ENCODE peak calls at places on chromosomes 13 and 19, in six cellular contexts. One of them, this sample, is unnamed.

GRCh38 chr13:43245374-43245964 is 222.1 kb downstream of the DNAJC15 start:
- DNase-seq in cardiac muscle cell: no peak
- DNase-seq in stimulated activated CD8-positive, alpha-beta memory T cell treated with anti-CD3 and anti-CD28 coated beads, Interleukin-12 subunit alpha, Interleukin-12 subunit beta, amount 100 ng/mL, for 1 hour: no peak
- DNase-seq in heart left ventricle: no peak
- DNase-seq in NCI-H2081: no peak
- DNase-seq in AG04450: peak
- DNase-seq in this sample: no peak

GRCh38 chr13:35157143-35157755 is 215.2 kb downstream of the NBEA start:
- DNase-seq in cardiac muscle cell: peak
- DNase-seq in stimulated activated CD8-positive, alpha-beta memory T cell treated with anti-CD3 and anti-CD28 coated beads, Interleukin-12 subunit alpha, Interleukin-12 subunit beta, amount 100 ng/mL, for 1 hour: no peak
- DNase-seq in heart left ventricle: peak
- DNase-seq in NCI-H2081: peak
- DNase-seq in AG04450: peak
- DNase-seq in this sample: peak

GRCh38 chr19:48445256-48445605 is 552 bp upstream of the GRWD1 start:
- DNase-seq in cardiac muscle cell: peak
- DNase-seq in stimulated activated CD8-positive, alpha-beta memory T cell treated with anti-CD3 and anti-CD28 coated beads, Interleukin-12 subunit alpha, Interleukin-12 subunit beta, amount 100 ng/mL, for 1 hour: no peak
- DNase-seq in heart left ventricle: peak
- DNase-seq in NCI-H2081: peak
- DNase-seq in AG04450: peak
- DNase-seq in this sample: peak

GRCh38 chr19:19911150-19911549 is 10.4 kb downstream of the ZNF93 start:
- DNase-seq in cardiac muscle cell: no peak
- DNase-seq in stimulated activated CD8-positive, alpha-beta memory T cell treated with anti-CD3 and anti-CD28 coated beads, Interleukin-12 subunit alpha, Interleukin-12 subunit beta, amount 100 ng/mL, for 1 hour: no peak
- DNase-seq in heart left ventricle: no peak
- DNase-seq in NCI-H2081: no peak
- DNase-seq in AG04450: no peak
- DNase-seq in this sample: no peak

GRCh38 chr19:5823579-5824281 is 15.8 kb downstream of the FUT6 start:
- DNase-seq in cardiac muscle cell: no peak
- DNase-seq in stimulated activated CD8-positive, alpha-beta memory T cell treated with anti-CD3 and anti-CD28 coated beads, Interleukin-12 subunit alpha, Interleukin-12 subunit beta, amount 100 ng/mL, for 1 hour: no peak
- DNase-seq in heart left ventricle: no peak
- DNase-seq in NCI-H2081: no peak
- DNase-seq in AG04450: no peak
- DNase-seq in this sample: peak

GRCh38 chr13:27264181-27264580 is 6.4 kb upstream of the RASL11A start:
- DNase-seq in cardiac muscle cell: peak
- DNase-seq in stimulated activated CD8-positive, alpha-beta memory T cell treated with anti-CD3 and anti-CD28 coated beads, Interleukin-12 subunit alpha, Interleukin-12 subunit beta, amount 100 ng/mL, for 1 hour: no peak
- DNase-seq in heart left ventricle: no peak
- DNase-seq in NCI-H2081: peak
- DNase-seq in AG04450: peak
- DNase-seq in this sample: no peak

GRCh38 chr19:29545866-29546582 is 20.2 kb downstream of the VSTM2B start:
- DNase-seq in cardiac muscle cell: no peak
- DNase-seq in stimulated activated CD8-positive, alpha-beta memory T cell treated with anti-CD3 and anti-CD28 coated beads, Interleukin-12 subunit alpha, Interleukin-12 subunit beta, amount 100 ng/mL, for 1 hour: no peak
- DNase-seq in heart left ventricle: no peak
- DNase-seq in NCI-H2081: no peak
- DNase-seq in AG04450: no peak
- DNase-seq in this sample: no peak

GRCh38 chr13:31885994-31886393 is 145.6 kb upstream of the FRY start:
- DNase-seq in cardiac muscle cell: peak
- DNase-seq in stimulated activated CD8-positive, alpha-beta memory T cell treated with anti-CD3 and anti-CD28 coated beads, Interleukin-12 subunit alpha, Interleukin-12 subunit beta, amount 100 ng/mL, for 1 hour: no peak
- DNase-seq in heart left ventricle: peak
- DNase-seq in NCI-H2081: no peak
- DNase-seq in AG04450: no peak
- DNase-seq in this sample: no peak

GRCh38 chr13:31096624-31097302 is 64.9 kb downstream of the HSPH1 start:
- DNase-seq in cardiac muscle cell: no peak
- DNase-seq in stimulated activated CD8-positive, alpha-beta memory T cell treated with anti-CD3 and anti-CD28 coated beads, Interleukin-12 subunit alpha, Interleukin-12 subunit beta, amount 100 ng/mL, for 1 hour: no peak
- DNase-seq in heart left ventricle: no peak
- DNase-seq in NCI-H2081: no peak
- DNase-seq in AG04450: no peak
- DNase-seq in this sample: no peak

GRCh38 chr13:81596224-81596753 is 1255.4 kb upstream of the SPRY2 start:
- DNase-seq in cardiac muscle cell: no peak
- DNase-seq in stimulated activated CD8-positive, alpha-beta memory T cell treated with anti-CD3 and anti-CD28 coated beads, Interleukin-12 subunit alpha, Interleukin-12 subunit beta, amount 100 ng/mL, for 1 hour: no peak
- DNase-seq in heart left ventricle: no peak
- DNase-seq in NCI-H2081: no peak
- DNase-seq in AG04450: no peak
- DNase-seq in this sample: no peak

GRCh38 chr19:56712609-56713008 is 41.1 kb upstream of the ZNF835 start:
- DNase-seq in cardiac muscle cell: no peak
- DNase-seq in stimulated activated CD8-positive, alpha-beta memory T cell treated with anti-CD3 and anti-CD28 coated beads, Interleukin-12 subunit alpha, Interleukin-12 subunit beta, amount 100 ng/mL, for 1 hour: no peak
- DNase-seq in heart left ventricle: no peak
- DNase-seq in NCI-H2081: no peak
- DNase-seq in AG04450: no peak
- DNase-seq in this sample: no peak

GRCh38 chr19:10187315-10187714 is 7.4 kb downstream of the DNMT1 start:
- DNase-seq in cardiac muscle cell: no peak
- DNase-seq in stimulated activated CD8-positive, alpha-beta memory T cell treated with anti-CD3 and anti-CD28 coated beads, Interleukin-12 subunit alpha, Interleukin-12 subunit beta, amount 100 ng/mL, for 1 hour: no peak
- DNase-seq in heart left ventricle: no peak
- DNase-seq in NCI-H2081: no peak
- DNase-seq in AG04450: no peak
- DNase-seq in this sample: no peak

GRCh38 chr19:35037716-35038622 is 3.6 kb upstream of the HPN start:
- DNase-seq in cardiac muscle cell: no peak
- DNase-seq in stimulated activated CD8-positive, alpha-beta memory T cell treated with anti-CD3 and anti-CD28 coated beads, Interleukin-12 subunit alpha, Interleukin-12 subunit beta, amount 100 ng/mL, for 1 hour: no peak
- DNase-seq in heart left ventricle: no peak
- DNase-seq in NCI-H2081: no peak
- DNase-seq in AG04450: no peak
- DNase-seq in this sample: no peak

GRCh38 chr19:50314724-50315700 is 14.2 kb downstream of the KCNC3 start:
- DNase-seq in cardiac muscle cell: peak
- DNase-seq in stimulated activated CD8-positive, alpha-beta memory T cell treated with anti-CD3 and anti-CD28 coated beads, Interleukin-12 subunit alpha, Interleukin-12 subunit beta, amount 100 ng/mL, for 1 hour: no peak
- DNase-seq in heart left ventricle: no peak
- DNase-seq in NCI-H2081: no peak
- DNase-seq in AG04450: no peak
- DNase-seq in this sample: no peak

GRCh38 chr19:33468361-33469170 is 53.0 kb downstream of the PEPD start:
- DNase-seq in cardiac muscle cell: no peak
- DNase-seq in stimulated activated CD8-positive, alpha-beta memory T cell treated with anti-CD3 and anti-CD28 coated beads, Interleukin-12 subunit alpha, Interleukin-12 subunit beta, amount 100 ng/mL, for 1 hour: no peak
- DNase-seq in heart left ventricle: no peak
- DNase-seq in NCI-H2081: no peak
- DNase-seq in AG04450: no peak
- DNase-seq in this sample: no peak

GRCh38 chr19:46578450-46578849 is 22.7 kb upstream of the CALM3 start:
- DNase-seq in cardiac muscle cell: no peak
- DNase-seq in stimulated activated CD8-positive, alpha-beta memory T cell treated with anti-CD3 and anti-CD28 coated beads, Interleukin-12 subunit alpha, Interleukin-12 subunit beta, amount 100 ng/mL, for 1 hour: no peak
- DNase-seq in heart left ventricle: no peak
- DNase-seq in NCI-H2081: no peak
- DNase-seq in AG04450: no peak
- DNase-seq in this sample: no peak

GRCh38 chr13:76438050-76438449 is 448.2 kb downstream of the KCTD12 start:
- DNase-seq in cardiac muscle cell: no peak
- DNase-seq in stimulated activated CD8-positive, alpha-beta memory T cell treated with anti-CD3 and anti-CD28 coated beads, Interleukin-12 subunit alpha, Interleukin-12 subunit beta, amount 100 ng/mL, for 1 hour: no peak
- DNase-seq in heart left ventricle: no peak
- DNase-seq in NCI-H2081: no peak
- DNase-seq in AG04450: peak
- DNase-seq in this sample: no peak

GRCh38 chr19:6030214-6030507 is 52.2 kb upstream of the RANBP3 start:
- DNase-seq in cardiac muscle cell: no peak
- DNase-seq in stimulated activated CD8-positive, alpha-beta memory T cell treated with anti-CD3 and anti-CD28 coated beads, Interleukin-12 subunit alpha, Interleukin-12 subunit beta, amount 100 ng/mL, for 1 hour: no peak
- DNase-seq in heart left ventricle: no peak
- DNase-seq in NCI-H2081: no peak
- DNase-seq in AG04450: peak
- DNase-seq in this sample: no peak

GRCh38 chr13:107203146-107203847 is 635.4 kb upstream of the ARGLU1 start:
- DNase-seq in cardiac muscle cell: peak
- DNase-seq in stimulated activated CD8-positive, alpha-beta memory T cell treated with anti-CD3 and anti-CD28 coated beads, Interleukin-12 subunit alpha, Interleukin-12 subunit beta, amount 100 ng/mL, for 1 hour: no peak
- DNase-seq in heart left ventricle: no peak
- DNase-seq in NCI-H2081: no peak
- DNase-seq in AG04450: no peak
- DNase-seq in this sample: peak

GRCh38 chr13:30576528-30576927 is 41.2 kb upstream of the USPL1 start:
- DNase-seq in cardiac muscle cell: peak
- DNase-seq in stimulated activated CD8-positive, alpha-beta memory T cell treated with anti-CD3 and anti-CD28 coated beads, Interleukin-12 subunit alpha, Interleukin-12 subunit beta, amount 100 ng/mL, for 1 hour: peak
- DNase-seq in heart left ventricle: peak
- DNase-seq in NCI-H2081: no peak
- DNase-seq in AG04450: no peak
- DNase-seq in this sample: no peak

GRCh38 chr19:54373781-54374266 is 9.1 kb upstream of the LAIR1 start:
- DNase-seq in cardiac muscle cell: no peak
- DNase-seq in stimulated activated CD8-positive, alpha-beta memory T cell treated with anti-CD3 and anti-CD28 coated beads, Interleukin-12 subunit alpha, Interleukin-12 subunit beta, amount 100 ng/mL, for 1 hour: no peak
- DNase-seq in heart left ventricle: no peak
- DNase-seq in NCI-H2081: no peak
- DNase-seq in AG04450: no peak
- DNase-seq in this sample: no peak

GRCh38 chr19:10339380-10339960 is at the start of gene ICAM3:
- DNase-seq in cardiac muscle cell: no peak
- DNase-seq in stimulated activated CD8-positive, alpha-beta memory T cell treated with anti-CD3 and anti-CD28 coated beads, Interleukin-12 subunit alpha, Interleukin-12 subunit beta, amount 100 ng/mL, for 1 hour: peak
- DNase-seq in heart left ventricle: no peak
- DNase-seq in NCI-H2081: no peak
- DNase-seq in AG04450: no peak
- DNase-seq in this sample: no peak

GRCh38 chr13:108915634-108916497 is 286.5 kb downstream of the MYO16 start:
- DNase-seq in cardiac muscle cell: peak
- DNase-seq in stimulated activated CD8-positive, alpha-beta memory T cell treated with anti-CD3 and anti-CD28 coated beads, Interleukin-12 subunit alpha, Interleukin-12 subunit beta, amount 100 ng/mL, for 1 hour: peak
- DNase-seq in heart left ventricle: peak
- DNase-seq in NCI-H2081: peak
- DNase-seq in AG04450: peak
- DNase-seq in this sample: peak

GRCh38 chr13:45367995-45368394 is 27.0 kb upstream of the TPT1 start:
- DNase-seq in cardiac muscle cell: no peak
- DNase-seq in stimulated activated CD8-positive, alpha-beta memory T cell treated with anti-CD3 and anti-CD28 coated beads, Interleukin-12 subunit alpha, Interleukin-12 subunit beta, amount 100 ng/mL, for 1 hour: no peak
- DNase-seq in heart left ventricle: no peak
- DNase-seq in NCI-H2081: no peak
- DNase-seq in AG04450: no peak
- DNase-seq in this sample: no peak

GRCh38 chr19:45408121-45408520 is 1.7 kb downstream of the POLR1G start:
- DNase-seq in cardiac muscle cell: no peak
- DNase-seq in stimulated activated CD8-positive, alpha-beta memory T cell treated with anti-CD3 and anti-CD28 coated beads, Interleukin-12 subunit alpha, Interleukin-12 subunit beta, amount 100 ng/mL, for 1 hour: no peak
- DNase-seq in heart left ventricle: no peak
- DNase-seq in NCI-H2081: no peak
- DNase-seq in AG04450: no peak
- DNase-seq in this sample: no peak

GRCh38 chr13:101576452-101576851 is 124.0 kb downstream of the ITGBL1 start:
- DNase-seq in cardiac muscle cell: no peak
- DNase-seq in stimulated activated CD8-positive, alpha-beta memory T cell treated with anti-CD3 and anti-CD28 coated beads, Interleukin-12 subunit alpha, Interleukin-12 subunit beta, amount 100 ng/mL, for 1 hour: no peak
- DNase-seq in heart left ventricle: no peak
- DNase-seq in NCI-H2081: no peak
- DNase-seq in AG04450: peak
- DNase-seq in this sample: no peak

GRCh38 chr13:113643593-113643992 is 14.4 kb downstream of the ATP4B start:
- DNase-seq in cardiac muscle cell: no peak
- DNase-seq in stimulated activated CD8-positive, alpha-beta memory T cell treated with anti-CD3 and anti-CD28 coated beads, Interleukin-12 subunit alpha, Interleukin-12 subunit beta, amount 100 ng/mL, for 1 hour: no peak
- DNase-seq in heart left ventricle: no peak
- DNase-seq in NCI-H2081: no peak
- DNase-seq in AG04450: no peak
- DNase-seq in this sample: no peak

GRCh38 chr13:69857188-69857821 is 250.3 kb upstream of the ATXN8OS start:
- DNase-seq in cardiac muscle cell: peak
- DNase-seq in stimulated activated CD8-positive, alpha-beta memory T cell treated with anti-CD3 and anti-CD28 coated beads, Interleukin-12 subunit alpha, Interleukin-12 subunit beta, amount 100 ng/mL, for 1 hour: no peak
- DNase-seq in heart left ventricle: no peak
- DNase-seq in NCI-H2081: peak
- DNase-seq in AG04450: no peak
- DNase-seq in this sample: peak

GRCh38 chr19:33522371-33522662 is 726 bp upstream of the PEPD start:
- DNase-seq in cardiac muscle cell: no peak
- DNase-seq in stimulated activated CD8-positive, alpha-beta memory T cell treated with anti-CD3 and anti-CD28 coated beads, Interleukin-12 subunit alpha, Interleukin-12 subunit beta, amount 100 ng/mL, for 1 hour: no peak
- DNase-seq in heart left ventricle: no peak
- DNase-seq in NCI-H2081: no peak
- DNase-seq in AG04450: no peak
- DNase-seq in this sample: peak

GRCh38 chr13:98473135-98473791 is 103.6 kb downstream of the STK24 start:
- DNase-seq in cardiac muscle cell: no peak
- DNase-seq in stimulated activated CD8-positive, alpha-beta memory T cell treated with anti-CD3 and anti-CD28 coated beads, Interleukin-12 subunit alpha, Interleukin-12 subunit beta, amount 100 ng/mL, for 1 hour: no peak
- DNase-seq in heart left ventricle: no peak
- DNase-seq in NCI-H2081: no peak
- DNase-seq in AG04450: no peak
- DNase-seq in this sample: no peak

GRCh38 chr19:45121827-45122345 is 28.9 kb downstream of the PPP1R37 start:
- DNase-seq in cardiac muscle cell: no peak
- DNase-seq in stimulated activated CD8-positive, alpha-beta memory T cell treated with anti-CD3 and anti-CD28 coated beads, Interleukin-12 subunit alpha, Interleukin-12 subunit beta, amount 100 ng/mL, for 1 hour: no peak
- DNase-seq in heart left ventricle: no peak
- DNase-seq in NCI-H2081: no peak
- DNase-seq in AG04450: no peak
- DNase-seq in this sample: no peak

GRCh38 chr19:47609885-47610545 is 1.1 kb downstream of the BICRA start:
- DNase-seq in cardiac muscle cell: peak
- DNase-seq in stimulated activated CD8-positive, alpha-beta memory T cell treated with anti-CD3 and anti-CD28 coated beads, Interleukin-12 subunit alpha, Interleukin-12 subunit beta, amount 100 ng/mL, for 1 hour: peak
- DNase-seq in heart left ventricle: peak
- DNase-seq in NCI-H2081: no peak
- DNase-seq in AG04450: no peak
- DNase-seq in this sample: no peak

GRCh38 chr13:36819811-36820140 is 754 bp downstream of the RFXAP start:
- DNase-seq in cardiac muscle cell: peak
- DNase-seq in stimulated activated CD8-positive, alpha-beta memory T cell treated with anti-CD3 and anti-CD28 coated beads, Interleukin-12 subunit alpha, Interleukin-12 subunit beta, amount 100 ng/mL, for 1 hour: peak
- DNase-seq in heart left ventricle: peak
- DNase-seq in NCI-H2081: no peak
- DNase-seq in AG04450: no peak
- DNase-seq in this sample: peak

GRCh38 chr13:23380534-23380933 is 53.0 kb downstream of the SACS start:
- DNase-seq in cardiac muscle cell: no peak
- DNase-seq in stimulated activated CD8-positive, alpha-beta memory T cell treated with anti-CD3 and anti-CD28 coated beads, Interleukin-12 subunit alpha, Interleukin-12 subunit beta, amount 100 ng/mL, for 1 hour: no peak
- DNase-seq in heart left ventricle: no peak
- DNase-seq in NCI-H2081: no peak
- DNase-seq in AG04450: no peak
- DNase-seq in this sample: no peak

GRCh38 chr13:96551540-96551939 is 442.7 kb downstream of the OXGR1 start:
- DNase-seq in cardiac muscle cell: no peak
- DNase-seq in stimulated activated CD8-positive, alpha-beta memory T cell treated with anti-CD3 and anti-CD28 coated beads, Interleukin-12 subunit alpha, Interleukin-12 subunit beta, amount 100 ng/mL, for 1 hour: no peak
- DNase-seq in heart left ventricle: no peak
- DNase-seq in NCI-H2081: peak
- DNase-seq in AG04450: no peak
- DNase-seq in this sample: no peak

GRCh38 chr13:76812971-76813691 is 73.1 kb downstream of the KCTD12 start:
- DNase-seq in cardiac muscle cell: no peak
- DNase-seq in stimulated activated CD8-positive, alpha-beta memory T cell treated with anti-CD3 and anti-CD28 coated beads, Interleukin-12 subunit alpha, Interleukin-12 subunit beta, amount 100 ng/mL, for 1 hour: no peak
- DNase-seq in heart left ventricle: peak
- DNase-seq in NCI-H2081: no peak
- DNase-seq in AG04450: no peak
- DNase-seq in this sample: no peak

GRCh38 chr19:33212773-33213172 is 12.9 kb downstream of the SLC7A10 start:
- DNase-seq in cardiac muscle cell: no peak
- DNase-seq in stimulated activated CD8-positive, alpha-beta memory T cell treated with anti-CD3 and anti-CD28 coated beads, Interleukin-12 subunit alpha, Interleukin-12 subunit beta, amount 100 ng/mL, for 1 hour: no peak
- DNase-seq in heart left ventricle: no peak
- DNase-seq in NCI-H2081: no peak
- DNase-seq in AG04450: no peak
- DNase-seq in this sample: no peak

GRCh38 chr13:103883152-103883551 is 816.9 kb upstream of the SLC10A2 start:
- DNase-seq in cardiac muscle cell: peak
- DNase-seq in stimulated activated CD8-positive, alpha-beta memory T cell treated with anti-CD3 and anti-CD28 coated beads, Interleukin-12 subunit alpha, Interleukin-12 subunit beta, amount 100 ng/mL, for 1 hour: no peak
- DNase-seq in heart left ventricle: peak
- DNase-seq in NCI-H2081: peak
- DNase-seq in AG04450: peak
- DNase-seq in this sample: peak

GRCh38 chr13:32017449-32017848 is 14.1 kb upstream of the FRY start:
- DNase-seq in cardiac muscle cell: no peak
- DNase-seq in stimulated activated CD8-positive, alpha-beta memory T cell treated with anti-CD3 and anti-CD28 coated beads, Interleukin-12 subunit alpha, Interleukin-12 subunit beta, amount 100 ng/mL, for 1 hour: no peak
- DNase-seq in heart left ventricle: no peak
- DNase-seq in NCI-H2081: no peak
- DNase-seq in AG04450: no peak
- DNase-seq in this sample: no peak

GRCh38 chr13:49569993-49570689 is 15.2 kb downstream of the RCBTB1 start:
- DNase-seq in cardiac muscle cell: no peak
- DNase-seq in stimulated activated CD8-positive, alpha-beta memory T cell treated with anti-CD3 and anti-CD28 coated beads, Interleukin-12 subunit alpha, Interleukin-12 subunit beta, amount 100 ng/mL, for 1 hour: no peak
- DNase-seq in heart left ventricle: no peak
- DNase-seq in NCI-H2081: no peak
- DNase-seq in AG04450: no peak
- DNase-seq in this sample: no peak